ENCODE peak calls at places on chromosomes 4 and X, in ten cellular contexts. M is activated naive CD8-positive, alpha-beta T cell treated with anti-CD3 and anti-CD28 coated beads, Interleukin-2, amount 50 U/mL, for 24 hours; B is activated B cell treated with CpG ODN at 0.5 μM for 24 hours; S is foreskin melanocyte; C is activated CD8-positive, alpha-beta T cell treated with anti-CD3 and anti-CD28 coated beads for 36 hours; X is CD8-positive, alpha-beta T cell; Y is tibial nerve; N is stimulated activated CD8-positive, alpha-beta memory T cell treated with anti-CD3 and anti-CD28 coated beads, Interleukin-15, amount 100 ng/mL, for 4 hours; L is stimulated activated CD4-positive, alpha-beta T cell treated with anti-CD3 and anti-CD28 coated beads, Interleukin-15, amount 100 ng/mL, for 1 hour; E is iPS-NIHi11. Q is an unnamed sample.

GRCh38 chr4:45078201-45078600 is 351.8 kb upstream of the GNPDA2 start:
- DNase-seq in M (no peak), B (no peak), S (no peak), C (no peak), X (no peak), Y (no peak), N (no peak), L (no peak), E (no peak), Q (no peak)

GRCh38 chrX:153572601-153573000 is 26.3 kb downstream of the CCNQ start:
- DNase-seq in M (no peak), B (no peak), S (no peak), C (no peak), X (no peak), Y (no peak), N (no peak), L (no peak), E (no peak), Q (no peak)

GRCh38 chr4:108644237-108644636 is 6.2 kb upstream of the OSTC start:
- DNase-seq in M (no peak), B (no peak), S (no peak), C (no peak), X (no peak), Y (no peak), N (no peak), L (no peak), E (no peak), Q (peak)

GRCh38 chr4:155319506-155319905 is 57.3 kb downstream of the MAP9 start:
- DNase-seq in M (no peak), B (no peak), S (no peak), C (no peak), X (no peak), Y (no peak), N (no peak), L (no peak), E (no peak), Q (no peak)

GRCh38 chrX:71911023-71911730 is 532 bp downstream of the NHSL2 start:
- DNase-seq in M (peak), B (no peak), S (no peak), C (peak), X (no peak), Y (no peak), N (peak), L (peak), E (peak), Q (peak)

GRCh38 chr4:77797239-77797638 is 21.9 kb downstream of the CNOT6L start:
- DNase-seq in M (no peak), B (no peak), S (no peak), C (no peak), X (no peak), Y (no peak), N (no peak), L (no peak), E (no peak), Q (no peak)

GRCh38 chr4:5569451-5569850 is 138.9 kb downstream of the EVC2 start:
- DNase-seq in M (no peak), B (no peak), S (no peak), C (no peak), X (no peak), Y (no peak), N (no peak), L (no peak), E (no peak), Q (no peak)

GRCh38 chrX:10620121-10620699 is at the start of gene MID1:
- DNase-seq in M (no peak), B (no peak), S (no peak), C (peak), X (no peak), Y (peak), N (no peak), L (no peak), E (peak), Q (peak)

GRCh38 chr4:55186123-55186522 is 60.7 kb upstream of the KDR start:
- DNase-seq in M (no peak), B (no peak), S (no peak), C (no peak), X (no peak), Y (no peak), N (no peak), L (no peak), E (no peak), Q (no peak)

GRCh38 chr4:168787801-168788200 is 222.3 kb downstream of the CBR4 start:
- DNase-seq in M (no peak), B (no peak), S (no peak), C (no peak), X (no peak), Y (no peak), N (no peak), L (no peak), E (no peak), Q (no peak)

GRCh38 chr4:177492022-177492421 is 49.8 kb upstream of the AGA start:
- DNase-seq in M (no peak), B (no peak), S (peak), C (no peak), X (no peak), Y (no peak), N (no peak), L (no peak), E (no peak), Q (peak)

GRCh38 chrX:130106071-130106470 is 4.2 kb downstream of the ELF4 start:
- DNase-seq in M (no peak), B (no peak), S (no peak), C (no peak), X (no peak), Y (no peak), N (no peak), L (no peak), E (no peak), Q (no peak)

GRCh38 chr4:169640261-169640880 is 20.0 kb downstream of the CLCN3 start:
- DNase-seq in M (no peak), B (no peak), S (peak), C (no peak), X (no peak), Y (no peak), N (no peak), L (no peak), E (no peak), Q (peak)

GRCh38 chrX:10854594-10854993 is 234.2 kb upstream of the MID1 start:
- DNase-seq in M (no peak), B (no peak), S (no peak), C (no peak), X (no peak), Y (no peak), N (no peak), L (no peak), E (no peak), Q (no peak)

GRCh38 chr4:182885738-182886077 is 31.5 kb downstream of the DCTD start:
- DNase-seq in M (no peak), B (no peak), S (peak), C (no peak), X (no peak), Y (no peak), N (no peak), L (no peak), E (no peak), Q (no peak)

GRCh38 chr4:4491396-4491893 is 50.4 kb downstream of the STX18 start:
- DNase-seq in M (no peak), B (no peak), S (no peak), C (no peak), X (no peak), Y (no peak), N (no peak), L (no peak), E (no peak), Q (no peak)

GRCh38 chr4:88900432-88900831 is 156.6 kb downstream of the FAM13A start:
- DNase-seq in M (no peak), B (no peak), S (no peak), C (no peak), X (no peak), Y (no peak), N (no peak), L (no peak), E (no peak), Q (peak)

GRCh38 chr4:48931459-48931858 is 24.9 kb upstream of the OCIAD2 start:
- DNase-seq in M (no peak), B (no peak), S (no peak), C (no peak), X (no peak), Y (no peak), N (no peak), L (no peak), E (no peak), Q (no peak)

GRCh38 chrX:124342174-124342867 is 4.0 kb upstream of the SH2D1A start:
- DNase-seq in M (no peak), B (no peak), S (no peak), C (no peak), X (no peak), Y (no peak), N (no peak), L (no peak), E (no peak), Q (no peak)

GRCh38 chr4:24770111-24770584 is 25.2 kb upstream of the SOD3 start:
- DNase-seq in M (no peak), B (no peak), S (peak), C (no peak), X (no peak), Y (no peak), N (no peak), L (no peak), E (no peak), Q (peak)

GRCh38 chr4:25439913-25440477 is 62.9 kb downstream of the ANAPC4 start:
- DNase-seq in M (peak), B (no peak), S (peak), C (peak), X (peak), Y (peak), N (no peak), L (no peak), E (peak), Q (peak)

GRCh38 chrX:42714981-42715688 is 62.8 kb downstream of the PPP1R2C start:
- DNase-seq in M (peak), B (no peak), S (no peak), C (peak), X (peak), Y (no peak), N (no peak), L (peak), E (peak), Q (no peak)

GRCh38 chr4:3529363-3529762 is 2.9 kb downstream of the LRPAP1 start:
- DNase-seq in M (no peak), B (no peak), S (no peak), C (no peak), X (no peak), Y (peak), N (no peak), L (no peak), E (no peak), Q (no peak)

GRCh38 chr4:21986312-21986711 is 37.7 kb upstream of the KCNIP4 start:
- DNase-seq in M (no peak), B (no peak), S (no peak), C (no peak), X (no peak), Y (no peak), N (no peak), L (no peak), E (no peak), Q (no peak)

GRCh38 chr4:85372986-85373385 is 102.0 kb upstream of the ARHGAP24 start:
- DNase-seq in M (no peak), B (no peak), S (no peak), C (no peak), X (no peak), Y (no peak), N (no peak), L (no peak), E (no peak), Q (no peak)

GRCh38 chr4:175453456-175453855 is 358.6 kb downstream of the GPM6A start:
- DNase-seq in M (no peak), B (no peak), S (no peak), C (no peak), X (no peak), Y (no peak), N (no peak), L (no peak), E (no peak), Q (peak)

GRCh38 chr4:166091914-166092510 is 219.0 kb downstream of the TLL1 start:
- DNase-seq in M (no peak), B (no peak), S (peak), C (no peak), X (no peak), Y (peak), N (no peak), L (no peak), E (peak), Q (peak)

GRCh38 chr4:73213917-73214663 is 44.5 kb downstream of the ANKRD17 start:
- DNase-seq in M (no peak), B (no peak), S (peak), C (no peak), X (no peak), Y (no peak), N (no peak), L (no peak), E (no peak), Q (peak)

GRCh38 chrX:76253432-76253831 is 80.6 kb downstream of the PBDC1 start:
- DNase-seq in M (peak), B (no peak), S (peak), C (peak), X (peak), Y (peak), N (no peak), L (no peak), E (peak), Q (peak)

GRCh38 chr4:16573181-16573580 is 325.3 kb downstream of the LDB2 start:
- DNase-seq in M (no peak), B (no peak), S (no peak), C (no peak), X (no peak), Y (peak), N (no peak), L (no peak), E (no peak), Q (peak)

GRCh38 chr4:60033826-60034225 is 1166.3 kb upstream of the ADGRL3 start:
- DNase-seq in M (no peak), B (no peak), S (no peak), C (no peak), X (no peak), Y (no peak), N (no peak), L (no peak), E (no peak), Q (no peak)

GRCh38 chr4:76811604-76812412 is 86.1 kb downstream of the SOWAHB start:
- DNase-seq in M (no peak), B (no peak), S (no peak), C (no peak), X (no peak), Y (no peak), N (no peak), L (no peak), E (no peak), Q (peak)

GRCh38 chr4:40998680-40999358 is 215.5 kb downstream of the APBB2 start:
- DNase-seq in M (no peak), B (no peak), S (no peak), C (no peak), X (no peak), Y (no peak), N (no peak), L (no peak), E (no peak), Q (peak)

GRCh38 chr4:13821522-13821921 is 194.0 kb upstream of the BOD1L1 start:
- DNase-seq in M (no peak), B (no peak), S (no peak), C (no peak), X (no peak), Y (no peak), N (no peak), L (no peak), E (peak), Q (no peak)

GRCh38 chr4:182144621-182145359 is 98.4 kb upstream of the TENM3 start:
- DNase-seq in M (no peak), B (no peak), S (no peak), C (no peak), X (no peak), Y (no peak), N (no peak), L (no peak), E (peak), Q (no peak)

GRCh38 chrX:49257074-49257790 is 7.3 kb downstream of the FOXP3 start:
- DNase-seq in M (no peak), B (no peak), S (no peak), C (peak), X (no peak), Y (no peak), N (no peak), L (no peak), E (no peak), Q (no peak)

GRCh38 chr4:81260443-81261102 is 45.6 kb upstream of the PRKG2 start:
- DNase-seq in M (no peak), B (no peak), S (no peak), C (no peak), X (no peak), Y (no peak), N (no peak), L (no peak), E (peak), Q (peak)

GRCh38 chrX:48451708-48452107 is 18.4 kb downstream of the SLC38A5 start:
- DNase-seq in M (no peak), B (no peak), S (no peak), C (no peak), X (no peak), Y (no peak), N (no peak), L (no peak), E (no peak), Q (no peak)

GRCh38 chr4:153036931-153037330 is 100.8 kb downstream of the FHDC1 start:
- DNase-seq in M (no peak), B (no peak), S (peak), C (no peak), X (no peak), Y (no peak), N (no peak), L (no peak), E (no peak), Q (no peak)

Q was measured in EL.